ENCODE peak calls at places on chromosome 10, in nine cellular contexts. F is MM.1S, N is mammary epithelial cell, A is HCT116, X is fibroblast of lung, K is PC-3, G is GM23338, V is PC-9, M is K562. O is an unnamed sample.
A peak's percentile ranks its signal among the peaks of the same experiment; 100 is the strongest.

GRCh38 chr10:104066945-104067344 is 18.7 kb downstream of the COL17A1 start:
- DNase-seq in N (no peak), X (no peak), A (no peak), G (peak; percentile 51), M (no peak), V (no peak), F (no peak), K (no peak), O (no peak)

GRCh38 chr10:34102917-34103506 is 712.1 kb downstream of the PARD3 start:
- DNase-seq in X (peak; percentile 95), V (no peak), K (no peak), A (no peak), N (no peak), F (no peak), G (no peak), M (no peak), O (no peak)

GRCh38 chr10:91598211-91598981 is 34.5 kb downstream of the PPP1R3C start:
- DNase-seq in X (peak; percentile 92), V (peak; percentile 26), M (no peak), N (peak; percentile 87), F (no peak), A (peak; percentile 32), K (peak; percentile 77), G (no peak), O (peak; percentile 41)

GRCh38 chr10:24119919-24120318 is 89.0 kb upstream of the KIAA1217 start:
- DNase-seq in X (no peak), F (no peak), N (no peak), G (no peak), M (no peak), A (no peak), K (no peak), V (no peak), O (no peak)

GRCh38 chr10:72124984-72125383 is 36.6 kb upstream of the SPOCK2 start:
- DNase-seq in F (no peak), K (no peak), G (no peak), X (peak; percentile 60), M (no peak), N (no peak), A (no peak), V (no peak), O (no peak)

GRCh38 chr10:11397980-11398580 is 213.4 kb downstream of the USP6NL start:
- DNase-seq in F (no peak), V (no peak), K (no peak), G (no peak), X (peak; percentile 42), M (no peak), N (no peak), A (no peak), O (no peak)

GRCh38 chr10:8180756-8181155 is 126.3 kb downstream of the GATA3 start:
- DNase-seq in G (no peak), V (no peak), M (no peak), K (no peak), F (no peak), N (no peak), A (no peak), X (no peak), O (no peak)

GRCh38 chr10:113485801-113486200 is 67.1 kb upstream of the HABP2 start:
- DNase-seq in X (no peak), M (no peak), F (no peak), K (no peak), G (no peak), N (no peak), A (no peak), V (no peak), O (no peak)

GRCh38 chr10:103458720-103459119 is at the start of gene CALHM1:
- DNase-seq in N (no peak), M (peak; percentile 51), F (peak; percentile 92), G (peak; percentile 76), K (no peak), A (no peak), X (no peak), V (no peak), O (no peak)

GRCh38 chr10:36489928-36490279 is 635.5 kb upstream of the ANKRD30A start:
- DNase-seq in X (peak; percentile 64), V (no peak), K (peak; percentile 96), F (no peak), M (no peak), N (peak; percentile 48), A (no peak), G (no peak), O (no peak)

GRCh38 chr10:75233444-75234016 is 2.2 kb downstream of the COMTD1 start:
- DNase-seq in M (no peak), G (no peak), V (no peak), X (no peak), A (no peak), K (peak; percentile 49), F (no peak), N (peak; percentile 20), O (no peak)

GRCh38 chr10:60747817-60748469 is 30.3 kb upstream of the CDK1 start:
- DNase-seq in X (no peak), K (no peak), N (peak; percentile 29), F (no peak), M (no peak), G (no peak), V (no peak), A (no peak), O (no peak)

GRCh38 chr10:77506517-77506916 is 131.1 kb downstream of the KCNMA1 start:
- DNase-seq in F (no peak), N (no peak), X (peak; percentile 68), A (no peak), K (no peak), M (no peak), G (no peak), V (no peak), O (no peak)

GRCh38 chr10:17003151-17003550 is 126.5 kb downstream of the CUBN start:
- DNase-seq in K (no peak), M (peak; percentile 51), V (peak; percentile 58), A (no peak), X (peak; percentile 85), N (peak; percentile 75), G (no peak), F (no peak), O (no peak)

GRCh38 chr10:76205361-76205760 is 773.9 kb downstream of the LRMDA start:
- DNase-seq in M (no peak), V (no peak), F (no peak), N (peak; percentile 5), K (no peak), A (no peak), G (no peak), X (no peak), O (no peak)

GRCh38 chr10:87767253-87767652 is 50.8 kb downstream of the ATAD1 start:
- DNase-seq in A (no peak), G (peak; percentile 68), X (no peak), K (peak; percentile 46), V (no peak), N (no peak), F (no peak), M (no peak), O (no peak)

GRCh38 chr10:127148933-127149220 is 47.5 kb downstream of the INSYN2A start:
- DNase-seq in M (no peak), V (no peak), K (peak; percentile 69), X (peak; percentile 83), A (peak; percentile 66), F (no peak), G (no peak), N (peak; percentile 86), O (peak; percentile 57)

GRCh38 chr10:76559889-76560215 is 1077.8 kb downstream of the KCNMA1 start:
- DNase-seq in G (no peak), M (no peak), K (no peak), F (no peak), A (no peak), V (no peak), N (no peak), X (peak; percentile 53), O (no peak)

GRCh38 chr10:26835025-26835424 is 25.7 kb downstream of the ABI1 start:
- DNase-seq in K (no peak), M (no peak), X (no peak), F (no peak), V (no peak), N (no peak), A (no peak), G (no peak), O (no peak)

GRCh38 chr10:86067436-86068050 is 299.1 kb downstream of the GRID1 start:
- DNase-seq in A (no peak), G (no peak), K (no peak), V (no peak), X (no peak), F (no peak), N (no peak), M (no peak), O (no peak)
- TF ChIP-seq EZH2 in A (no peak), G (no peak), K (no peak), V (no peak), X (no peak), F (no peak), N (no peak), M (no peak), O (no peak)

GRCh38 chr10:14236341-14236740 is 94.4 kb downstream of the FRMD4A start:
- DNase-seq in K (no peak), V (no peak), M (no peak), G (no peak), F (no peak), X (no peak), A (no peak), N (no peak), O (no peak)
- H3K4me3 ChIP-seq in K (no peak overlapping the region), V (no peak overlapping the region), M (no peak overlapping the region), G (no peak overlapping the region), F (no peak overlapping the region), X (no peak overlapping the region), A (no peak overlapping the region), N (no peak overlapping the region), O (no peak overlapping the region)

DNA sequence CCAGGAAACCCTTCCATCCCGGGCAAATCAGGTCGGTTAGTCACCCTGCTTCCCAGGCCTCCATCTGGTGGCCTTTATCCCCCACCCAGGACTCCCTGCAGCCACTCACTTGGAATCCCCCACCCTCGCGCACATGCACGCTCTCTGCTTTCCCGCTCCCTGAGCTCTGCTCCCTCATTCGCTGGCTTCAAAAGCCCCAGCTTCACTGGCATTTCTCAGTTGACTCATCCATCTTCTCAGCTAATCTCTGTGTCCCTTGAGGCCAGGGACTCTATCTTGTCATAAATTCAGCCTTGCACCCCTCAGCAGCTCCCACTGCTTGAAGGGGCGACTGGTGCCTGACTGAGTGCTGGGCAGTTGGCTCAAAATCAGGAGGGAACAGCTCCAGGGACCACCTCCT is 41.5 kb upstream of the MXI1 start:
- DNase-seq in X (no peak), M (no peak), F (no peak), G (no peak), A (no peak), N (no peak), V (no peak), K (no peak), O (no peak)
- TF ChIP-seq EZH2 in X (no peak), M (no peak), F (no peak), G (no peak), A (no peak), N (no peak), V (no peak), K (no peak), O (no peak)

DNA sequence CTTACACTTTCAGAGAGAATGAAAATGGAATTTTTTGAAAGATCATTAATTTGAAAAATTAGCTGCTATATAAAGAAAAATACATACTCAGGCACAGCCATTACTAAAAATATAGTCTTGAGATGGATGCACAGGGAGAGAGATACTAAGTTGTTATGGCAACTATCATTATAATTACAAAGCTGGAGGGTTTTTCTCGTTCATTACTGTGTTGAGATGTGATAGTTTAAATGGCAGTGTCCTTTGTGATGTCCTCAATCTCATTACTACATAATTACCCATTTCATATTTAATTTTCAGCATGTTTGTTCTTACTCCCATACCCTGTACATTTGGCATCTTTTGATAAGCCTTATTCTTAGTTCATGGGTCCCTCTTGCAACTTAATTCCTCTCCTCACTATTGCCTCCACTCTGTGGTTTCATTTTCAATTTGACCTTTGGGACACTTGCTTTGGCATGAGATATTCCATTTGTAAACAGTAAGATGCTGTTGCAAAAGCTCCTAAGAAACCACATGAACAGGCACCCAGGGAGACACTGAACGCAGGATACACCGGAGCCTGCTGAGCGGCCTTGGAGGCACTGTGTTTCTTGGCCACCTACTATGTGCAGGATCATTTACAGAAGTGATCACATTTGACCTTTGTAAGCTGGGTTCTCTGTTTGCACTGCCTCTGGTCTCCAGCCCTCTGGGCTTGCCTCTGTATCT is 4.8 kb upstream of the CPXM2 start:
- DNase-seq in M (no peak), A (no peak), X (peak; percentile 1), V (no peak), N (no peak), G (no peak), K (no peak), F (no peak), O (no peak)
- H3K4me3 ChIP-seq in M (no peak overlapping the region), A (no peak overlapping the region), X (no peak overlapping the region), V (no peak overlapping the region), N (no peak overlapping the region), G (no peak overlapping the region), K (no peak overlapping the region), F (no peak overlapping the region), O (no peak overlapping the region)

O was measured in keratinocyte.